ENCODE peak calls at places on chromosomes 1 and 21, in eight cellular contexts. One of them, this sample, is unnamed.
A peak's percentile ranks its signal among the peaks of the same experiment; 100 is the strongest.

GRCh38 chr1:184426278-184426674 is 39.4 kb downstream of the C1orf21 start:
- DNase-seq in progenitor cell of endocrine pancreas: no peak
- DNase-seq in sigmoid colon: no peak
- DNase-seq in mesothelial cell of epicardium: no peak
- DNase-seq in astrocyte of the spinal cord: no peak
- DNase-seq in A549: no peak
- DNase-seq in GM12878: no peak
- DNase-seq in omental fat pad: no peak
- DNase-seq in this sample: no peak

GRCh38 chr1:184078564-184079107 is 27.1 kb downstream of the TSEN15 start:
- DNase-seq in GM12878: no peak
- DNase-seq in mesothelial cell of epicardium: no peak
- DNase-seq in progenitor cell of endocrine pancreas: no peak
- DNase-seq in omental fat pad: no peak
- DNase-seq in astrocyte of the spinal cord: no peak
- DNase-seq in A549: no peak
- DNase-seq in sigmoid colon: no peak
- DNase-seq in this sample: no peak

GRCh38 chr1:157154940-157155514 is 16.8 kb upstream of the ETV3 start:
- DNase-seq in mesothelial cell of epicardium: no peak
- DNase-seq in A549: peak; percentile 71
- DNase-seq in sigmoid colon: no peak
- DNase-seq in omental fat pad: peak; percentile 32
- DNase-seq in progenitor cell of endocrine pancreas: no peak
- DNase-seq in astrocyte of the spinal cord: peak; percentile 4
- DNase-seq in GM12878: no peak
- DNase-seq in this sample: peak; percentile 28

GRCh38 chr1:155327981-155328380 is 7.3 kb downstream of the RUSC1 start:
- DNase-seq in astrocyte of the spinal cord: no peak
- DNase-seq in progenitor cell of endocrine pancreas: no peak
- DNase-seq in A549: no peak
- DNase-seq in sigmoid colon: no peak
- DNase-seq in mesothelial cell of epicardium: no peak
- DNase-seq in GM12878: no peak
- DNase-seq in omental fat pad: no peak
- DNase-seq in this sample: no peak

GRCh38 chr1:150999051-150999674 is 7.5 kb downstream of the MINDY1 start:
- DNase-seq in astrocyte of the spinal cord: peak; percentile 84
- DNase-seq in A549: no peak
- DNase-seq in GM12878: no peak
- DNase-seq in omental fat pad: no peak
- DNase-seq in progenitor cell of endocrine pancreas: no peak
- DNase-seq in sigmoid colon: no peak
- DNase-seq in mesothelial cell of epicardium: no peak
- DNase-seq in this sample: no peak

GRCh38 chr1:67883069-67883468 is 49.8 kb upstream of the GNG12 start:
- DNase-seq in GM12878: no peak
- DNase-seq in sigmoid colon: no peak
- DNase-seq in mesothelial cell of epicardium: no peak
- DNase-seq in omental fat pad: no peak
- DNase-seq in astrocyte of the spinal cord: peak; percentile 84
- DNase-seq in progenitor cell of endocrine pancreas: no peak
- DNase-seq in A549: peak; percentile 36
- DNase-seq in this sample: no peak

GRCh38 chr21:33247596-33247995 is 17.9 kb downstream of the IFNAR2 start:
- DNase-seq in omental fat pad: no peak
- DNase-seq in sigmoid colon: no peak
- DNase-seq in mesothelial cell of epicardium: no peak
- DNase-seq in astrocyte of the spinal cord: no peak
- DNase-seq in progenitor cell of endocrine pancreas: no peak
- DNase-seq in A549: no peak
- DNase-seq in GM12878: no peak
- DNase-seq in this sample: no peak

GRCh38 chr1:19799233-19799876 is 361 bp downstream of the TMCO4 start:
- DNase-seq in A549: peak; percentile 52
- DNase-seq in GM12878: no peak
- DNase-seq in mesothelial cell of epicardium: peak; percentile 51
- DNase-seq in progenitor cell of endocrine pancreas: peak; percentile 37
- DNase-seq in astrocyte of the spinal cord: peak; percentile 28
- DNase-seq in omental fat pad: no peak
- DNase-seq in sigmoid colon: peak; percentile 69
- DNase-seq in this sample: peak; percentile 20

GRCh38 chr1:101316276-101316675 is 79.5 kb downstream of the S1PR1 start:
- DNase-seq in GM12878: no peak
- DNase-seq in omental fat pad: no peak
- DNase-seq in progenitor cell of endocrine pancreas: no peak
- DNase-seq in A549: no peak
- DNase-seq in sigmoid colon: no peak
- DNase-seq in mesothelial cell of epicardium: no peak
- DNase-seq in astrocyte of the spinal cord: no peak
- DNase-seq in this sample: no peak

GRCh38 chr1:63327417-63328139 is 5.2 kb downstream of the FOXD3 start:
- DNase-seq in astrocyte of the spinal cord: peak; percentile 43
- DNase-seq in A549: peak; percentile 72
- DNase-seq in sigmoid colon: peak; percentile 77
- DNase-seq in progenitor cell of endocrine pancreas: peak; percentile 75
- DNase-seq in omental fat pad: no peak
- DNase-seq in mesothelial cell of epicardium: peak; percentile 83
- DNase-seq in GM12878: no peak
- DNase-seq in this sample: peak; percentile 83

GRCh38 chr1:216670118-216670870 is 52.9 kb downstream of the ESRRG start:
- DNase-seq in mesothelial cell of epicardium: no peak
- DNase-seq in astrocyte of the spinal cord: peak; percentile 7
- DNase-seq in sigmoid colon: no peak
- DNase-seq in A549: peak; percentile 29
- DNase-seq in progenitor cell of endocrine pancreas: no peak
- DNase-seq in GM12878: no peak
- DNase-seq in omental fat pad: no peak
- DNase-seq in this sample: no peak
- TF ChIP-seq CTCF in mesothelial cell of epicardium: no peak
- TF ChIP-seq CTCF in astrocyte of the spinal cord: peak; percentile 8
- TF ChIP-seq CTCF in sigmoid colon: no peak
- TF ChIP-seq CTCF in A549: no peak
- TF ChIP-seq CTCF in progenitor cell of endocrine pancreas: no peak
- TF ChIP-seq CTCF in GM12878: no peak
- TF ChIP-seq CTCF in omental fat pad: no peak
- TF ChIP-seq CTCF in this sample: no peak

DNA sequence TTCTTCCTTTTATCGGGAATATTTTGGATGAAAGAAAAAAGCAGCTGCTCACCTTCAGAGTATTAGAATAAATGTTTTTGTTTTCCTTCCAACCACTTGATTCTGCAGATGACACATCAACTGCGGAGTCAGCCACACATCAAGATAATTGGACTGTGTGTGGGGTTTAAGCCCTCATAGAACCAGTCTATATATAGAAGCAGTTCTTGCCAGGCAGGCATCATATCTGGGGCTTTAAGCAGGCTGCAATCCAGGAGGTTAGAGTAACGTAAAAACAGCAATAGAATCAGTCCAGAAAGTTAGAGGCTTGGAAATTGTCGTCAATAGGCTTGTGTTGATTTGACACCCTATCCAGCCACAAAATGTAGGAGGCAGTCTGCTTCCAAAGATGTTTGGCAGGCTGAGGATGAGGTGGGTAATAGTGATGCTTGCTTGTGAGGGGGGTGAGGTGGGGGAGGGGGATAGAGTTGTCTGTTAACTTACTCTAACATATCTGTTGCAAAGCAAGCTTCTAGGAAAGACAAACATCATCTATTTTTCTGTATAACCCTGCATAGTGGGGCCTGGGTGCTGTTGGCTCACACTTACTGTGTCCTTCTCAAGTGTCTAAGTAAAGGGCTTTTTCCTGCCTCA is 64.8 kb downstream of the PEX14 start:
- DNase-seq in mesothelial cell of epicardium: no peak
- DNase-seq in progenitor cell of endocrine pancreas: no peak
- DNase-seq in GM12878: no peak
- DNase-seq in astrocyte of the spinal cord: peak; percentile 37
- DNase-seq in A549: no peak
- DNase-seq in sigmoid colon: no peak
- DNase-seq in omental fat pad: no peak
- DNase-seq in this sample: no peak
- TF ChIP-seq CTCF in mesothelial cell of epicardium: no peak
- TF ChIP-seq CTCF in progenitor cell of endocrine pancreas: no peak
- TF ChIP-seq CTCF in GM12878: no peak
- TF ChIP-seq CTCF in astrocyte of the spinal cord: no peak
- TF ChIP-seq CTCF in A549: no peak
- TF ChIP-seq CTCF in sigmoid colon: no peak
- TF ChIP-seq CTCF in omental fat pad: no peak
- TF ChIP-seq CTCF in this sample: no peak

GRCh38 chr1:165874643-165875042 is 47.2 kb downstream of the UCK2 start:
- DNase-seq in sigmoid colon: no peak
- DNase-seq in progenitor cell of endocrine pancreas: no peak
- DNase-seq in mesothelial cell of epicardium: no peak
- DNase-seq in omental fat pad: no peak
- DNase-seq in A549: no peak
- DNase-seq in GM12878: no peak
- DNase-seq in astrocyte of the spinal cord: no peak
- DNase-seq in this sample: no peak
- TF ChIP-seq CTCF in sigmoid colon: no peak
- TF ChIP-seq CTCF in progenitor cell of endocrine pancreas: no peak
- TF ChIP-seq CTCF in mesothelial cell of epicardium: no peak
- TF ChIP-seq CTCF in omental fat pad: no peak
- TF ChIP-seq CTCF in A549: no peak
- TF ChIP-seq CTCF in GM12878: no peak
- TF ChIP-seq CTCF in astrocyte of the spinal cord: no peak
- TF ChIP-seq CTCF in this sample: no peak

GRCh38 chr21:42865361-42866160 is 13.8 kb downstream of the WDR4 start:
- DNase-seq in omental fat pad: no peak
- DNase-seq in sigmoid colon: peak; percentile 83
- DNase-seq in mesothelial cell of epicardium: no peak
- DNase-seq in progenitor cell of endocrine pancreas: no peak
- DNase-seq in A549: no peak
- DNase-seq in astrocyte of the spinal cord: no peak
- DNase-seq in GM12878: no peak
- DNase-seq in this sample: no peak
- TF ChIP-seq CTCF in omental fat pad: no peak
- TF ChIP-seq CTCF in sigmoid colon: no peak
- TF ChIP-seq CTCF in mesothelial cell of epicardium: no peak
- TF ChIP-seq CTCF in progenitor cell of endocrine pancreas: no peak
- TF ChIP-seq CTCF in A549: no peak
- TF ChIP-seq CTCF in astrocyte of the spinal cord: no peak
- TF ChIP-seq CTCF in GM12878: no peak
- TF ChIP-seq CTCF in this sample: no peak

This sample was measured in endothelial cell.